ENCODE peak calls at places on chromosomes 16 and 17, in seven cellular contexts. One of them, this sample, is unnamed.

GRCh38 chr16:29714396-29714795 is 31.4 kb downstream of the C16orf54 start:
- DNase-seq in upper lobe of right lung: no peak
- DNase-seq in left ventricle myocardium inferior: no peak
- DNase-seq in A549: no peak
- DNase-seq in WTC11: no peak
- DNase-seq in heart right ventricle: no peak
- DNase-seq in fibroblast of pulmonary artery: no peak
- DNase-seq in this sample: no peak

GRCh38 chr17:2083613-2084128 is 28.8 kb downstream of the HIC1 start:
- DNase-seq in WTC11: no peak
- DNase-seq in A549: peak
- DNase-seq in fibroblast of pulmonary artery: no peak
- DNase-seq in upper lobe of right lung: peak
- DNase-seq in left ventricle myocardium inferior: no peak
- DNase-seq in heart right ventricle: no peak
- DNase-seq in this sample: no peak

GRCh38 chr16:75196826-75197225 is 10.1 kb downstream of the CTRB2 start:
- DNase-seq in fibroblast of pulmonary artery: no peak
- DNase-seq in heart right ventricle: no peak
- DNase-seq in A549: no peak
- DNase-seq in WTC11: no peak
- DNase-seq in left ventricle myocardium inferior: no peak
- DNase-seq in upper lobe of right lung: peak
- DNase-seq in this sample: no peak

GRCh38 chr17:58577696-58578095 is 63.3 kb upstream of the MTMR4 start:
- DNase-seq in WTC11: peak
- DNase-seq in upper lobe of right lung: peak
- DNase-seq in heart right ventricle: peak
- DNase-seq in left ventricle myocardium inferior: peak
- DNase-seq in A549: peak
- DNase-seq in fibroblast of pulmonary artery: peak
- DNase-seq in this sample: peak

GRCh38 chr16:61374071-61374470 is 662.2 kb downstream of the CDH8 start:
- DNase-seq in WTC11: no peak
- DNase-seq in fibroblast of pulmonary artery: no peak
- DNase-seq in heart right ventricle: no peak
- DNase-seq in left ventricle myocardium inferior: no peak
- DNase-seq in upper lobe of right lung: no peak
- DNase-seq in A549: no peak
- DNase-seq in this sample: no peak

GRCh38 chr17:27666831-27667560 is 36.0 kb downstream of the LGALS9 start:
- DNase-seq in upper lobe of right lung: peak
- DNase-seq in A549: no peak
- DNase-seq in WTC11: no peak
- DNase-seq in fibroblast of pulmonary artery: no peak
- DNase-seq in heart right ventricle: no peak
- DNase-seq in left ventricle myocardium inferior: no peak
- DNase-seq in this sample: no peak

GRCh38 chr17:2853111-2853721 is 57.0 kb downstream of the RAP1GAP2 start:
- DNase-seq in upper lobe of right lung: peak
- DNase-seq in fibroblast of pulmonary artery: peak
- DNase-seq in heart right ventricle: peak
- DNase-seq in left ventricle myocardium inferior: peak
- DNase-seq in A549: peak
- DNase-seq in WTC11: peak
- DNase-seq in this sample: peak

GRCh38 chr17:62661337-62661736 is 33.9 kb downstream of the MRC2 start:
- DNase-seq in WTC11: no peak
- DNase-seq in fibroblast of pulmonary artery: no peak
- DNase-seq in A549: no peak
- DNase-seq in heart right ventricle: no peak
- DNase-seq in left ventricle myocardium inferior: no peak
- DNase-seq in upper lobe of right lung: no peak
- DNase-seq in this sample: no peak

GRCh38 chr16:84286568-84287220 is 8.0 kb upstream of the WFDC1 start:
- DNase-seq in upper lobe of right lung: peak
- DNase-seq in WTC11: no peak
- DNase-seq in left ventricle myocardium inferior: peak
- DNase-seq in A549: no peak
- DNase-seq in fibroblast of pulmonary artery: peak
- DNase-seq in heart right ventricle: peak
- DNase-seq in this sample: no peak

GRCh38 chr16:17572145-17572544 is 101.4 kb upstream of the XYLT1 start:
- DNase-seq in A549: no peak
- DNase-seq in heart right ventricle: no peak
- DNase-seq in fibroblast of pulmonary artery: no peak
- DNase-seq in WTC11: no peak
- DNase-seq in upper lobe of right lung: no peak
- DNase-seq in left ventricle myocardium inferior: no peak
- DNase-seq in this sample: no peak

GRCh38 chr16:28935924-28936783 is 4.4 kb downstream of the CD19 start:
- DNase-seq in upper lobe of right lung: peak
- DNase-seq in A549: peak
- DNase-seq in fibroblast of pulmonary artery: peak
- DNase-seq in heart right ventricle: peak
- DNase-seq in WTC11: peak
- DNase-seq in left ventricle myocardium inferior: peak
- DNase-seq in this sample: peak

GRCh38 chr17:69326302-69327059 is 452 bp downstream of the ABCA5 start:
- DNase-seq in left ventricle myocardium inferior: no peak
- DNase-seq in WTC11: no peak
- DNase-seq in fibroblast of pulmonary artery: peak
- DNase-seq in heart right ventricle: no peak
- DNase-seq in A549: peak
- DNase-seq in upper lobe of right lung: no peak
- DNase-seq in this sample: peak

GRCh38 chr17:49646391-49647255 is 31.3 kb downstream of the SPOP start:
- DNase-seq in A549: peak
- DNase-seq in fibroblast of pulmonary artery: peak
- DNase-seq in heart right ventricle: no peak
- DNase-seq in WTC11: no peak
- DNase-seq in left ventricle myocardium inferior: no peak
- DNase-seq in upper lobe of right lung: no peak
- DNase-seq in this sample: peak

GRCh38 chr16:89093602-89094251 is at the start of gene ACSF3:
- DNase-seq in A549: peak
- DNase-seq in fibroblast of pulmonary artery: peak
- DNase-seq in heart right ventricle: peak
- DNase-seq in upper lobe of right lung: peak
- DNase-seq in left ventricle myocardium inferior: peak
- DNase-seq in WTC11: peak
- DNase-seq in this sample: peak

GRCh38 chr17:83174859-83175550 is 95.6 kb downstream of the METRNL start:
- DNase-seq in A549: no peak
- DNase-seq in left ventricle myocardium inferior: no peak
- DNase-seq in WTC11: no peak
- DNase-seq in fibroblast of pulmonary artery: no peak
- DNase-seq in heart right ventricle: no peak
- DNase-seq in upper lobe of right lung: no peak
- DNase-seq in this sample: no peak

GRCh38 chr16:46857261-46857962 is 26.4 kb upstream of the C16orf87 start:
- DNase-seq in A549: peak
- DNase-seq in left ventricle myocardium inferior: no peak
- DNase-seq in WTC11: no peak
- DNase-seq in upper lobe of right lung: no peak
- DNase-seq in heart right ventricle: no peak
- DNase-seq in fibroblast of pulmonary artery: peak
- DNase-seq in this sample: peak

GRCh38 chr17:77719806-77720205 is 238.7 kb upstream of the TNRC6C start:
- DNase-seq in left ventricle myocardium inferior: no peak
- DNase-seq in heart right ventricle: no peak
- DNase-seq in WTC11: no peak
- DNase-seq in A549: no peak
- DNase-seq in fibroblast of pulmonary artery: no peak
- DNase-seq in upper lobe of right lung: no peak
- DNase-seq in this sample: no peak

GRCh38 chr16:81261049-81261648 is 22.7 kb downstream of the BCO1 start:
- DNase-seq in upper lobe of right lung: no peak
- DNase-seq in A549: peak
- DNase-seq in WTC11: peak
- DNase-seq in heart right ventricle: no peak
- DNase-seq in fibroblast of pulmonary artery: peak
- DNase-seq in left ventricle myocardium inferior: no peak
- DNase-seq in this sample: peak

GRCh38 chr16:1457489-1458245 is 13.3 kb upstream of the CCDC154 start:
- DNase-seq in left ventricle myocardium inferior: no peak
- DNase-seq in A549: no peak
- DNase-seq in WTC11: no peak
- DNase-seq in heart right ventricle: no peak
- DNase-seq in upper lobe of right lung: no peak
- DNase-seq in fibroblast of pulmonary artery: no peak
- DNase-seq in this sample: no peak

GRCh38 chr16:4601317-4602186 is 13.1 kb downstream of the UBALD1 start:
- DNase-seq in heart right ventricle: no peak
- DNase-seq in left ventricle myocardium inferior: no peak
- DNase-seq in WTC11: no peak
- DNase-seq in fibroblast of pulmonary artery: peak
- DNase-seq in upper lobe of right lung: no peak
- DNase-seq in A549: no peak
- DNase-seq in this sample: peak

GRCh38 chr16:85372627-85373372 is 240.3 kb upstream of the GSE1 start:
- DNase-seq in left ventricle myocardium inferior: no peak
- DNase-seq in upper lobe of right lung: no peak
- DNase-seq in fibroblast of pulmonary artery: peak
- DNase-seq in heart right ventricle: no peak
- DNase-seq in WTC11: no peak
- DNase-seq in A549: peak
- DNase-seq in this sample: peak

GRCh38 chr17:74212262-74212912 is 984 bp upstream of the TTYH2 start:
- DNase-seq in heart right ventricle: no peak
- DNase-seq in fibroblast of pulmonary artery: no peak
- DNase-seq in WTC11: peak
- DNase-seq in A549: no peak
- DNase-seq in upper lobe of right lung: no peak
- DNase-seq in left ventricle myocardium inferior: peak
- DNase-seq in this sample: peak

GRCh38 chr17:246851-247421 is 65.5 kb upstream of the DOC2B start:
- DNase-seq in WTC11: peak
- DNase-seq in heart right ventricle: no peak
- DNase-seq in A549: no peak
- DNase-seq in upper lobe of right lung: peak
- DNase-seq in fibroblast of pulmonary artery: no peak
- DNase-seq in left ventricle myocardium inferior: peak
- DNase-seq in this sample: no peak

GRCh38 chr17:27848941-27849340 is 44.2 kb downstream of the LYRM9 start:
- DNase-seq in WTC11: no peak
- DNase-seq in A549: no peak
- DNase-seq in fibroblast of pulmonary artery: peak
- DNase-seq in upper lobe of right lung: no peak
- DNase-seq in heart right ventricle: no peak
- DNase-seq in left ventricle myocardium inferior: no peak
- DNase-seq in this sample: no peak

GRCh38 chr17:56751145-56751743 is 82.5 kb downstream of the C17orf67 start:
- DNase-seq in upper lobe of right lung: no peak
- DNase-seq in WTC11: no peak
- DNase-seq in left ventricle myocardium inferior: no peak
- DNase-seq in fibroblast of pulmonary artery: no peak
- DNase-seq in heart right ventricle: no peak
- DNase-seq in A549: no peak
- DNase-seq in this sample: no peak

GRCh38 chr16:51131619-51132018 is 19.5 kb downstream of the SALL1 start:
- DNase-seq in upper lobe of right lung: no peak
- DNase-seq in A549: no peak
- DNase-seq in heart right ventricle: no peak
- DNase-seq in left ventricle myocardium inferior: no peak
- DNase-seq in fibroblast of pulmonary artery: no peak
- DNase-seq in WTC11: no peak
- DNase-seq in this sample: no peak
- TF ChIP-seq CTCF in upper lobe of right lung: no peak
- TF ChIP-seq CTCF in A549: no peak
- TF ChIP-seq CTCF in heart right ventricle: no peak
- TF ChIP-seq CTCF in left ventricle myocardium inferior: no peak
- TF ChIP-seq CTCF in fibroblast of pulmonary artery: no peak
- TF ChIP-seq CTCF in WTC11: no peak
- TF ChIP-seq CTCF in this sample: no peak

GRCh38 chr16:27671410-27671809 is 121.5 kb downstream of the KATNIP start:
- DNase-seq in A549: peak
- DNase-seq in fibroblast of pulmonary artery: no peak
- DNase-seq in WTC11: peak
- DNase-seq in heart right ventricle: no peak
- DNase-seq in upper lobe of right lung: no peak
- DNase-seq in left ventricle myocardium inferior: no peak
- DNase-seq in this sample: peak
- TF ChIP-seq CTCF in A549: no peak
- TF ChIP-seq CTCF in fibroblast of pulmonary artery: no peak
- TF ChIP-seq CTCF in WTC11: no peak
- TF ChIP-seq CTCF in heart right ventricle: no peak
- TF ChIP-seq CTCF in upper lobe of right lung: no peak
- TF ChIP-seq CTCF in left ventricle myocardium inferior: no peak
- TF ChIP-seq CTCF in this sample: peak

DNA sequence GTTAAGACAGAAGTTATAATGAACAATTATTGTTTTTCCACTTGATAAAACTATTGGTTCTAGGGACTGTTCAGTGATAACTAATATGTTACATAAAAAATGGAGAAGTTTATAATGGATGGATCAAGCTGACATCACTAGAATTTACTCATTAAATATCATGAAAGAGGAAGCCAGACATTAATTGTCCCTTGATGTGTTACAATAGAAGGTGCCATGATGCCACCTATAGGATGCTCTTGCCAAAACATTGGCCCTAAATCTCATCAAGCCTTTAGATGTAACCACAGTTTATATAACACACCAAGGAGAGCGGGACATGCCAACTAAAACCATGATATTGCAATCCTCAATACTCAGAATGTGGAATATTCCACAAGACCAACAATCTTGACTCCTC is 147.9 kb upstream of the MON1B start:
- DNase-seq in upper lobe of right lung: no peak
- DNase-seq in WTC11: no peak
- DNase-seq in left ventricle myocardium inferior: no peak
- DNase-seq in heart right ventricle: no peak
- DNase-seq in fibroblast of pulmonary artery: peak
- DNase-seq in A549: peak
- DNase-seq in this sample: peak
- TF ChIP-seq CTCF in upper lobe of right lung: no peak
- TF ChIP-seq CTCF in WTC11: no peak
- TF ChIP-seq CTCF in left ventricle myocardium inferior: peak
- TF ChIP-seq CTCF in heart right ventricle: no peak
- TF ChIP-seq CTCF in fibroblast of pulmonary artery: peak
- TF ChIP-seq CTCF in A549: peak
- TF ChIP-seq CTCF in this sample: peak

GRCh38 chr17:38918916-38919315 is 6.5 kb upstream of the LASP1NB start:
- DNase-seq in heart right ventricle: no peak
- DNase-seq in fibroblast of pulmonary artery: no peak
- DNase-seq in A549: no peak
- DNase-seq in WTC11: no peak
- DNase-seq in upper lobe of right lung: no peak
- DNase-seq in left ventricle myocardium inferior: no peak
- DNase-seq in this sample: no peak

GRCh38 chr17:38915639-38915995 is 9.8 kb upstream of the LASP1NB start:
- DNase-seq in WTC11: no peak
- DNase-seq in upper lobe of right lung: no peak
- DNase-seq in A549: no peak
- DNase-seq in heart right ventricle: no peak
- DNase-seq in fibroblast of pulmonary artery: no peak
- DNase-seq in left ventricle myocardium inferior: no peak
- DNase-seq in this sample: no peak

GRCh38 chr17:38918129-38918913 is 7.1 kb upstream of the LASP1NB start:
- DNase-seq in upper lobe of right lung: no peak
- DNase-seq in heart right ventricle: no peak
- DNase-seq in WTC11: peak
- DNase-seq in A549: no peak
- DNase-seq in fibroblast of pulmonary artery: no peak
- DNase-seq in left ventricle myocardium inferior: no peak
- DNase-seq in this sample: no peak

GRCh38 chr17:38916771-38917170 is 8.6 kb upstream of the LASP1NB start:
- DNase-seq in left ventricle myocardium inferior: no peak
- DNase-seq in fibroblast of pulmonary artery: no peak
- DNase-seq in heart right ventricle: no peak
- DNase-seq in upper lobe of right lung: peak
- DNase-seq in A549: no peak
- DNase-seq in WTC11: no peak
- DNase-seq in this sample: no peak

GRCh38 chr17:38917259-38917658 is 8.2 kb upstream of the LASP1NB start:
- DNase-seq in heart right ventricle: no peak
- DNase-seq in upper lobe of right lung: no peak
- DNase-seq in A549: no peak
- DNase-seq in fibroblast of pulmonary artery: no peak
- DNase-seq in WTC11: no peak
- DNase-seq in left ventricle myocardium inferior: no peak
- DNase-seq in this sample: no peak
- TF ChIP-seq CTCF in heart right ventricle: no peak
- TF ChIP-seq CTCF in upper lobe of right lung: no peak
- TF ChIP-seq CTCF in A549: peak
- TF ChIP-seq CTCF in fibroblast of pulmonary artery: no peak
- TF ChIP-seq CTCF in WTC11: no peak
- TF ChIP-seq CTCF in left ventricle myocardium inferior: no peak
- TF ChIP-seq CTCF in this sample: peak

This sample was measured in epithelial cell of esophagus.